ENCODE peak calls at places on chromosomes 7 and 10, in ten cellular contexts. C, N, O, L, H, F, Y, S, D and M are unnamed samples.

GRCh38 chr7:30682131-30683083 is at the start of gene CRHR2:
- DNase-seq in C (no peak), N (no peak), O (no peak), L (peak), H (no peak), F (peak), Y (peak), S (no peak), D (no peak), M (no peak)

GRCh38 chr7:125605241-125605640 is 675.6 kb upstream of the POT1 start:
- DNase-seq in C (no peak), N (no peak), O (no peak), L (peak), H (no peak), F (no peak), Y (no peak), S (no peak), D (no peak), M (no peak)

GRCh38 chr7:128843938-128844621 is 13.9 kb downstream of the FLNC start:
- DNase-seq in C (no peak), N (no peak), O (no peak), L (no peak), H (no peak), F (no peak), Y (no peak), S (no peak), D (no peak), M (no peak)

GRCh38 chr7:66732439-66732838 is 8.1 kb upstream of the RABGEF1 start:
- DNase-seq in C (no peak), N (no peak), O (no peak), L (no peak), H (no peak), F (no peak), Y (no peak), S (no peak), D (no peak), M (no peak)

GRCh38 chr7:43658718-43659548 is 70.4 kb downstream of the COA1 start:
- DNase-seq in C (no peak), N (no peak), O (no peak), L (no peak), H (no peak), F (no peak), Y (no peak), S (no peak), D (no peak), M (no peak)

GRCh38 chr7:108078156-108078781 is 51.9 kb downstream of the LAMB4 start:
- DNase-seq in C (no peak), N (no peak), O (no peak), L (no peak), H (no peak), F (no peak), Y (no peak), S (no peak), D (no peak), M (no peak)

GRCh38 chr7:97499204-97499603 is 232.7 kb upstream of the TAC1 start:
- DNase-seq in C (no peak), N (peak), O (no peak), L (peak), H (peak), F (peak), Y (no peak), S (peak), D (no peak), M (no peak)

GRCh38 chr10:127398140-127398966 is 150.8 kb upstream of the NPS start:
- DNase-seq in C (no peak), N (no peak), O (no peak), L (no peak), H (no peak), F (no peak), Y (no peak), S (no peak), D (no peak), M (no peak)

GRCh38 chr7:104328970-104329825 is 795 bp downstream of the LHFPL3 start:
- DNase-seq in C (no peak), N (no peak), O (no peak), L (no peak), H (no peak), F (peak), Y (no peak), S (no peak), D (no peak), M (no peak)

GRCh38 chr10:125343118-125343752 is 182.9 kb upstream of the CTBP2 start:
- DNase-seq in C (no peak), N (no peak), O (no peak), L (no peak), H (peak), F (peak), Y (no peak), S (peak), D (no peak), M (no peak)

GRCh38 chr10:43453266-43453831 is 16.4 kb downstream of the ZNF487 start:
- DNase-seq in C (no peak), N (no peak), O (peak), L (no peak), H (no peak), F (no peak), Y (no peak), S (no peak), D (no peak), M (no peak)

GRCh38 chr10:95729323-95730055 is 26.5 kb upstream of the ENTPD1 start:
- DNase-seq in C (no peak), N (no peak), O (no peak), L (no peak), H (no peak), F (no peak), Y (no peak), S (no peak), D (no peak), M (no peak)

GRCh38 chr7:129829677-129830631 is 122.8 kb downstream of the UBE2H start:
- DNase-seq in C (no peak), N (peak), O (peak), L (peak), H (peak), F (peak), Y (peak), S (peak), D (peak), M (no peak)

GRCh38 chr7:158472631-158473030 is 115.0 kb downstream of the PTPRN2 start:
- DNase-seq in C (no peak), N (no peak), O (no peak), L (no peak), H (no peak), F (no peak), Y (no peak), S (no peak), D (no peak), M (no peak)

GRCh38 chr7:6106140-6106904 is 75.1 kb downstream of the ANKRD61 start:
- DNase-seq in C (no peak), N (no peak), O (no peak), L (no peak), H (peak), F (peak), Y (peak), S (peak), D (peak), M (no peak)

GRCh38 chr10:10160821-10161312 is 856.8 kb upstream of the CELF2 start:
- DNase-seq in C (no peak), N (no peak), O (peak), L (no peak), H (no peak), F (no peak), Y (no peak), S (no peak), D (no peak), M (no peak)

GRCh38 chr7:134691820-134692705 is 45.4 kb downstream of the BPGM start:
- DNase-seq in C (no peak), N (no peak), O (no peak), L (no peak), H (no peak), F (no peak), Y (no peak), S (no peak), D (no peak), M (peak)

GRCh38 chr10:110498982-110499795 is 1.5 kb downstream of the DUSP5 start:
- DNase-seq in C (no peak), N (peak), O (peak), L (no peak), H (peak), F (peak), Y (peak), S (peak), D (no peak), M (no peak)

GRCh38 chr7:1664711-1665591 is 5.1 kb upstream of the ELFN1 start:
- DNase-seq in C (peak), N (peak), O (peak), L (peak), H (peak), F (peak), Y (no peak), S (peak), D (peak), M (no peak)

GRCh38 chr7:64640504-64640903 is 25.4 kb upstream of the ZNF107 start:
- DNase-seq in C (no peak), N (no peak), O (no peak), L (no peak), H (no peak), F (no peak), Y (no peak), S (peak), D (no peak), M (no peak)

GRCh38 chr7:86904949-86905834 is 154.3 kb downstream of the ELAPOR2 start:
- DNase-seq in C (no peak), N (no peak), O (no peak), L (peak), H (no peak), F (peak), Y (no peak), S (no peak), D (no peak), M (no peak)

GRCh38 chr10:24496066-24496465 is 227.6 kb downstream of the ARHGAP21 start:
- DNase-seq in C (no peak), N (no peak), O (no peak), L (no peak), H (no peak), F (no peak), Y (no peak), S (no peak), D (no peak), M (no peak)

GRCh38 chr10:75100764-75101291 is 10.6 kb upstream of the SAMD8 start:
- DNase-seq in C (no peak), N (no peak), O (no peak), L (no peak), H (no peak), F (no peak), Y (no peak), S (no peak), D (no peak), M (no peak)

GRCh38 chr10:72009062-72009429 is 44.9 kb downstream of the CHST3 start:
- DNase-seq in C (no peak), N (no peak), O (no peak), L (no peak), H (no peak), F (no peak), Y (no peak), S (no peak), D (no peak), M (no peak)

GRCh38 chr10:86651021-86651471 is 3.3 kb upstream of the OPN4 start:
- DNase-seq in C (peak), N (peak), O (peak), L (no peak), H (no peak), F (no peak), Y (no peak), S (no peak), D (peak), M (no peak)

GRCh38 chr7:41822259-41822658 is 119.4 kb upstream of the INHBA start:
- DNase-seq in C (no peak), N (no peak), O (no peak), L (no peak), H (no peak), F (no peak), Y (no peak), S (no peak), D (no peak), M (no peak)

GRCh38 chr7:106419455-106420182 is 134.8 kb upstream of the NAMPT start:
- DNase-seq in C (no peak), N (no peak), O (no peak), L (no peak), H (no peak), F (no peak), Y (no peak), S (no peak), D (no peak), M (no peak)

GRCh38 chr7:64541438-64542359 is 21.2 kb downstream of the ZNF680 start:
- DNase-seq in C (no peak), N (no peak), O (no peak), L (no peak), H (no peak), F (no peak), Y (no peak), S (no peak), D (no peak), M (no peak)

GRCh38 chr7:100585511-100586265 is at the start of gene LRCH4:
- DNase-seq in C (peak), N (peak), O (peak), L (peak), H (peak), F (peak), Y (peak), S (peak), D (no peak), M (no peak)

GRCh38 chr10:42753126-42753506 is 29.5 kb upstream of the BMS1 start:
- DNase-seq in C (no peak), N (peak), O (peak), L (peak), H (peak), F (peak), Y (peak), S (peak), D (peak), M (no peak)

GRCh38 chr10:95229724-95230627 is 35.9 kb downstream of the ACSM6 start:
- DNase-seq in C (no peak), N (no peak), O (no peak), L (no peak), H (no peak), F (peak), Y (no peak), S (no peak), D (no peak), M (peak)

GRCh38 chr7:99170065-99170729 is 26.3 kb upstream of the SMURF1 start:
- DNase-seq in C (no peak), N (no peak), O (no peak), L (no peak), H (no peak), F (no peak), Y (no peak), S (no peak), D (no peak), M (no peak)

GRCh38 chr10:118983263-118983662 is 46.3 kb upstream of the NANOS1 start:
- DNase-seq in C (no peak), N (peak), O (no peak), L (no peak), H (no peak), F (peak), Y (no peak), S (peak), D (no peak), M (peak)

GRCh38 chr7:46532571-46532970 is 611.5 kb upstream of the IGFBP3 start:
- DNase-seq in C (no peak), N (no peak), O (no peak), L (no peak), H (no peak), F (no peak), Y (no peak), S (no peak), D (no peak), M (no peak)

GRCh38 chr7:155007947-155008346 is 5.0 kb upstream of the PAXIP1 start:
- DNase-seq in C (no peak), N (no peak), O (no peak), L (peak), H (no peak), F (peak), Y (no peak), S (peak), D (no peak), M (no peak)

GRCh38 chr7:101419831-101420230 is 57.2 kb downstream of the COL26A1 start:
- DNase-seq in C (no peak), N (no peak), O (no peak), L (no peak), H (no peak), F (no peak), Y (no peak), S (no peak), D (no peak), M (no peak)

GRCh38 chr7:104450861-104451260 is 122.5 kb downstream of the LHFPL3 start:
- DNase-seq in C (no peak), N (no peak), O (no peak), L (no peak), H (no peak), F (no peak), Y (no peak), S (no peak), D (no peak), M (no peak)

GRCh38 chr7:151114151-151115090 is 28.1 kb downstream of the AGAP3 start:
- DNase-seq in C (no peak), N (peak), O (no peak), L (no peak), H (peak), F (peak), Y (peak), S (no peak), D (no peak), M (no peak)
- H3K4me3 ChIP-seq in C (no peak), N (peak), O (peak), L (no peak), H (peak), F (peak), Y (no peak), S (no peak), D (peak), M (peak)

DNA sequence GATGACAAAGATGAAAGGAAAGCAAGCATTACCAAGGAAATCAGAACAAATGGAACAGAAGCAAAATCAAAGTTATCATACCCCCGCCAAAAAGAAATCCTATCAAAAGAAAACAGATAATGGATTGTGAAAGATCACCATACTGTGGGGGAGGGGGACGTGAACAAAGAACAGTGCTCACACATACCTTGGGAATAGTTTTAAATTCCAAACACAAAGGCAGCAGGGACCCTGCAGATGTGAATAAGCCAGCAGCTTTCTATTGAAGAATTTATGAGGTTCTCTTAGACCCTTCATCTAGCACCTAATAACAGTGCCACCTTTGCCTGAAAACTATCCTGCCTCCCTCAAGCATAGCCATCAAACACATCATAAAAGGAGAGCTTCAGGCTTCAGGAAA is 94.0 kb downstream of the AKR1D1 start:
- DNase-seq in C (no peak), N (no peak), O (no peak), L (no peak), H (no peak), F (peak), Y (no peak), S (no peak), D (no peak), M (no peak)
- TF ChIP-seq POLR2AphosphoS5 in C (no peak), N (no peak), O (no peak), L (no peak), H (no peak), F (no peak), Y (no peak), S (no peak), D (no peak), M (no peak)

GRCh38 chr7:123844712-123845219 is at the start of gene HYAL4:
- DNase-seq in C (no peak), N (no peak), O (no peak), L (no peak), H (no peak), F (no peak), Y (no peak), S (no peak), D (no peak), M (no peak)

GRCh38 chr7:123849855-123850254 is 4.9 kb downstream of the HYAL4 start:
- DNase-seq in C (no peak), N (no peak), O (no peak), L (no peak), H (no peak), F (no peak), Y (no peak), S (no peak), D (no peak), M (no peak)

GRCh38 chr7:123846217-123846891 is 1.4 kb downstream of the HYAL4 start:
- DNase-seq in C (no peak), N (no peak), O (no peak), L (no peak), H (no peak), F (no peak), Y (no peak), S (no peak), D (no peak), M (no peak)

GRCh38 chr7:123847868-123848267 is 2.9 kb downstream of the HYAL4 start:
- DNase-seq in C (no peak), N (no peak), O (no peak), L (no peak), H (no peak), F (no peak), Y (no peak), S (no peak), D (no peak), M (no peak)

DNA sequence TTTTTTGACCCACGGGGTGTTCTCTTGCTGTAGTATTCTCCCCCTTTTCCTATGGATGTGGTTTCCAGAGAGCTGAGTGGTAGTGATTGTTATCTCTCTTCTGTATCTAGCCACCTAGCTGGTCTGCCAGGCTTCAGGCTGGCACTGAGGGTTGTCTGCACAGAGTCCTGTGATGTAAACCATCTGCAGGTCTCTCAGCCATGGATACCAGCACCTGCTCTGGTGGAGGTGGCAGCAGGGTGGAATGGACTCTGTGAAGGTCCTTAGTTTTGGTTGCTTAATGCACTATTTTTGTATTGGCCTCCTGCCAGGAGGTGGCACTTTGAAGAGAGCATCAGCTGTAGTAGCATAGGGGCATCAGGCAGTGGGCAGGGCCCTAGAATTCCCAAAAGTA is 851 bp downstream of the HYAL4 start:
- DNase-seq in C (no peak), N (no peak), O (no peak), L (no peak), H (no peak), F (no peak), Y (no peak), S (no peak), D (no peak), M (no peak)
- H3K4me3 ChIP-seq in C (no peak), N (no peak), O (no peak), L (no peak), H (no peak), F (no peak), Y (no peak), S (no peak), D (no peak), M (no peak)

DNA sequence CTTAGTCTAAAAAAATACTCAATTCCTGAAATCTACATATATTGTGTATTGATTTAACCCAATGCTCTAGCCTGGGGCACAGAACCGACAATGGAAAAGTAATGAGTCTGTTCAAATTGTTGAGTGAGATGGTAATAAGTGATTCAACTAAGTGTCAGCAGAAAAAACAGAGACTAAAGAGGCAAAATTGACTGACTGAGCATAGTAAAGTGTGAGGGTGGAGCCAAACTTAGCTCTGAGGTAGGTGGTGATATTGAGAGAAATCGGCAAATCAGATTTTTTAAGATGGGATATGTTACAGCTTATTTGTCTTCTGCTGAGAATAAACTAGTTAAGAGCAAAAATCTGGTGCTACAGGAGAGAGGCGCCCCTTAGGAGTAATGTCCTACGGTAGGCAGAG is 764.0 kb upstream of the LRRN3 start:
- DNase-seq in C (no peak), N (no peak), O (no peak), L (no peak), H (no peak), F (no peak), Y (no peak), S (no peak), D (no peak), M (no peak)
- TF ChIP-seq POLR2AphosphoS5 in C (no peak), N (no peak), O (no peak), L (no peak), H (no peak), F (no peak), Y (no peak), S (no peak), D (no peak), M (no peak)